ENCODE peak calls at places on chromosomes 11 and 22, in six cellular contexts. One of them, this sample, is unnamed.

GRCh38 chr11:96102664-96103068 is 178.8 kb upstream of the MTMR2 start:
- DNase-seq in psoas muscle: no peak
- DNase-seq in OCI-LY7: no peak
- DNase-seq in GM23248: peak; percentile 73
- DNase-seq in right lobe of liver: no peak
- DNase-seq in IMR-90: peak; percentile 68
- DNase-seq in this sample: no peak

GRCh38 chr11:67027943-67028542 is 5.1 kb downstream of the SYT12 start:
- DNase-seq in psoas muscle: no peak
- DNase-seq in OCI-LY7: peak; percentile 73
- DNase-seq in GM23248: no peak
- DNase-seq in right lobe of liver: no peak
- DNase-seq in IMR-90: no peak
- DNase-seq in this sample: no peak

GRCh38 chr11:117217685-117218084 is 14.2 kb downstream of the PCSK7 start:
- DNase-seq in psoas muscle: no peak
- DNase-seq in OCI-LY7: no peak
- DNase-seq in GM23248: no peak
- DNase-seq in right lobe of liver: peak; percentile 29
- DNase-seq in IMR-90: no peak
- DNase-seq in this sample: no peak

GRCh38 chr11:73158356-73159051 is 16.4 kb upstream of the FCHSD2 start:
- DNase-seq in psoas muscle: no peak
- DNase-seq in OCI-LY7: peak; percentile 16
- DNase-seq in GM23248: no peak
- DNase-seq in right lobe of liver: no peak
- DNase-seq in IMR-90: peak; percentile 90
- DNase-seq in this sample: no peak

GRCh38 chr11:15970506-15971214 is 385.7 kb downstream of the SOX6 start:
- DNase-seq in psoas muscle: no peak
- DNase-seq in OCI-LY7: no peak
- DNase-seq in GM23248: no peak
- DNase-seq in right lobe of liver: no peak
- DNase-seq in IMR-90: no peak
- DNase-seq in this sample: no peak

GRCh38 chr22:19105867-19106802 is 16.1 kb downstream of the DGCR2 start:
- DNase-seq in psoas muscle: no peak
- DNase-seq in OCI-LY7: peak; percentile 55
- DNase-seq in GM23248: no peak
- DNase-seq in right lobe of liver: no peak
- DNase-seq in IMR-90: no peak
- DNase-seq in this sample: no peak

GRCh38 chr11:11416917-11417316 is 63.9 kb upstream of the CSNK2A3 start:
- DNase-seq in psoas muscle: no peak
- DNase-seq in OCI-LY7: no peak
- DNase-seq in GM23248: peak; percentile 89
- DNase-seq in right lobe of liver: no peak
- DNase-seq in IMR-90: peak; percentile 65
- DNase-seq in this sample: no peak

GRCh38 chr11:19868281-19868821 is 155.7 kb downstream of the NAV2 start:
- DNase-seq in psoas muscle: peak; percentile 73
- DNase-seq in OCI-LY7: no peak
- DNase-seq in GM23248: peak; percentile 93
- DNase-seq in right lobe of liver: no peak
- DNase-seq in IMR-90: peak; percentile 65
- DNase-seq in this sample: no peak

GRCh38 chr11:130314184-130314748 is 451 bp downstream of the ZBTB44 start:
- DNase-seq in psoas muscle: peak; percentile 81
- DNase-seq in OCI-LY7: peak; percentile 75
- DNase-seq in GM23248: peak; percentile 73
- DNase-seq in right lobe of liver: peak; percentile 87
- DNase-seq in IMR-90: peak; percentile 1
- DNase-seq in this sample: peak; percentile 68

GRCh38 chr11:60864856-60865513 is 2.4 kb upstream of the ZP1 start:
- DNase-seq in psoas muscle: peak; percentile 20
- DNase-seq in OCI-LY7: no peak
- DNase-seq in GM23248: no peak
- DNase-seq in right lobe of liver: no peak
- DNase-seq in IMR-90: no peak
- DNase-seq in this sample: no peak

GRCh38 chr22:49322861-49323622 is 504.6 kb downstream of the BRD1 start:
- DNase-seq in psoas muscle: peak; percentile 19
- DNase-seq in OCI-LY7: no peak
- DNase-seq in GM23248: no peak
- DNase-seq in right lobe of liver: no peak
- DNase-seq in IMR-90: no peak
- DNase-seq in this sample: no peak

GRCh38 chr22:48972979-48973693 is 854.5 kb downstream of the BRD1 start:
- DNase-seq in psoas muscle: no peak
- DNase-seq in OCI-LY7: no peak
- DNase-seq in GM23248: no peak
- DNase-seq in right lobe of liver: no peak
- DNase-seq in IMR-90: no peak
- DNase-seq in this sample: no peak

GRCh38 chr11:87213444-87213843 is 175.7 kb downstream of the TMEM135 start:
- DNase-seq in psoas muscle: no peak
- DNase-seq in OCI-LY7: no peak
- DNase-seq in GM23248: no peak
- DNase-seq in right lobe of liver: no peak
- DNase-seq in IMR-90: no peak
- DNase-seq in this sample: no peak

GRCh38 chr11:32312865-32313403 is 122.4 kb downstream of the WT1 start:
- DNase-seq in psoas muscle: no peak
- DNase-seq in OCI-LY7: peak; percentile 24
- DNase-seq in GM23248: peak; percentile 92
- DNase-seq in right lobe of liver: no peak
- DNase-seq in IMR-90: peak; percentile 52
- DNase-seq in this sample: no peak

GRCh38 chr11:123628936-123629683 is 25.3 kb downstream of the SCN3B start:
- DNase-seq in psoas muscle: peak; percentile 70
- DNase-seq in OCI-LY7: no peak
- DNase-seq in GM23248: peak; percentile 80
- DNase-seq in right lobe of liver: peak; percentile 55
- DNase-seq in IMR-90: peak; percentile 84
- DNase-seq in this sample: no peak

GRCh38 chr22:28019360-28019759 is 100.3 kb upstream of the PITPNB start:
- DNase-seq in psoas muscle: peak; percentile 93
- DNase-seq in OCI-LY7: no peak
- DNase-seq in GM23248: peak; percentile 67
- DNase-seq in right lobe of liver: peak; percentile 31
- DNase-seq in IMR-90: no peak
- DNase-seq in this sample: no peak

GRCh38 chr11:95337175-95337957 is 106.4 kb upstream of the SESN3 start:
- DNase-seq in psoas muscle: peak; percentile 79
- DNase-seq in OCI-LY7: no peak
- DNase-seq in GM23248: peak; percentile 70
- DNase-seq in right lobe of liver: peak; percentile 59
- DNase-seq in IMR-90: peak; percentile 33
- DNase-seq in this sample: no peak

GRCh38 chr22:29811377-29811776 is 26.7 kb downstream of the ASCC2 start:
- DNase-seq in psoas muscle: no peak
- DNase-seq in OCI-LY7: no peak
- DNase-seq in GM23248: no peak
- DNase-seq in right lobe of liver: peak; percentile 87
- DNase-seq in IMR-90: no peak
- DNase-seq in this sample: no peak

GRCh38 chr11:120674537-120674936 is 163.0 kb downstream of the GRIK4 start:
- DNase-seq in psoas muscle: no peak
- DNase-seq in OCI-LY7: no peak
- DNase-seq in GM23248: no peak
- DNase-seq in right lobe of liver: no peak
- DNase-seq in IMR-90: peak; percentile 22
- DNase-seq in this sample: no peak

GRCh38 chr22:21064917-21065864 is 19.4 kb downstream of the LRRC74B start:
- DNase-seq in psoas muscle: no peak
- DNase-seq in OCI-LY7: no peak
- DNase-seq in GM23248: no peak
- DNase-seq in right lobe of liver: peak; percentile 23
- DNase-seq in IMR-90: no peak
- DNase-seq in this sample: no peak

GRCh38 chr11:17906436-17906835 is 106.4 kb downstream of the SERGEF start:
- DNase-seq in psoas muscle: no peak
- DNase-seq in OCI-LY7: peak; percentile 9
- DNase-seq in GM23248: no peak
- DNase-seq in right lobe of liver: no peak
- DNase-seq in IMR-90: no peak
- DNase-seq in this sample: no peak

GRCh38 chr22:39253427-39254070 is 8.8 kb upstream of the PDGFB start:
- DNase-seq in psoas muscle: peak; percentile 87
- DNase-seq in OCI-LY7: no peak
- DNase-seq in GM23248: peak; percentile 95
- DNase-seq in right lobe of liver: no peak
- DNase-seq in IMR-90: peak; percentile 89
- DNase-seq in this sample: peak; percentile 88

GRCh38 chr22:30079952-30080533 is at the start of gene HORMAD2:
- DNase-seq in psoas muscle: no peak
- DNase-seq in OCI-LY7: no peak
- DNase-seq in GM23248: peak; percentile 50
- DNase-seq in right lobe of liver: peak; percentile 89
- DNase-seq in IMR-90: no peak
- DNase-seq in this sample: no peak

DNA sequence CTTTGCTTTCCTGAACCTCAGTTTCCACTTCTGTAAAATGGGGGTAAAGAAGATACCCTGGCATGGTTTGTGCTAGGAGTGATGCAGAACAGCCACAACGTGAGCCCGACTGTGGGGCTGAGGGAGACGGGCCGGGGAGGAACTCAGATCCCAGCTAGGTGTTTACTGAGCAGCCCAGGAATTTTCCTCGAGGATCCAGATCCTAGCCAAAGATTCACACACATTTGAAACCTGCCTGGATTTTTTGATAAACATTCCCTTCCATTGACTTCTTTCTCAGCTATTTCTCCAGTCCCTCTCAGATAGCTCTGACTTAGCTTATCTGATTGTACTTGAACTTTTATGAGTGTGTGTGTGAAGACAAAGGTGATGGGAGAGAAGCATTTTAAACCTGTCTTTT is 98.0 kb downstream of the KIAA1671 start:
- DNase-seq in psoas muscle: no peak
- DNase-seq in OCI-LY7: no peak
- DNase-seq in GM23248: no peak
- DNase-seq in right lobe of liver: no peak
- DNase-seq in IMR-90: no peak
- DNase-seq in this sample: no peak
- H3K27ac ChIP-seq in psoas muscle: no peak overlapping the region
- H3K27ac ChIP-seq in OCI-LY7: no peak overlapping the region
- H3K27ac ChIP-seq in GM23248: no peak overlapping the region
- H3K27ac ChIP-seq in right lobe of liver: no peak overlapping the region
- H3K27ac ChIP-seq in IMR-90: no peak overlapping the region
- H3K27ac ChIP-seq in this sample: no peak overlapping the region

GRCh38 chr11:63888170-63889086 is 28.5 kb downstream of the RCOR2 start:
- DNase-seq in psoas muscle: peak; percentile 71
- DNase-seq in OCI-LY7: peak; percentile 82
- DNase-seq in GM23248: peak; percentile 78
- DNase-seq in right lobe of liver: peak; percentile 84
- DNase-seq in IMR-90: peak; percentile 52
- DNase-seq in this sample: peak; percentile 86

GRCh38 chr11:63880031-63880841 is 36.7 kb downstream of the RCOR2 start:
- DNase-seq in psoas muscle: no peak
- DNase-seq in OCI-LY7: no peak
- DNase-seq in GM23248: peak; percentile 82
- DNase-seq in right lobe of liver: no peak
- DNase-seq in IMR-90: peak; percentile 82
- DNase-seq in this sample: no peak

GRCh38 chr11:63887600-63887999 is 29.4 kb downstream of the RCOR2 start:
- DNase-seq in psoas muscle: no peak
- DNase-seq in OCI-LY7: no peak
- DNase-seq in GM23248: no peak
- DNase-seq in right lobe of liver: no peak
- DNase-seq in IMR-90: no peak
- DNase-seq in this sample: no peak

GRCh38 chr11:63882555-63883242 is 34.3 kb downstream of the RCOR2 start:
- DNase-seq in psoas muscle: no peak
- DNase-seq in OCI-LY7: no peak
- DNase-seq in GM23248: no peak
- DNase-seq in right lobe of liver: no peak
- DNase-seq in IMR-90: no peak
- DNase-seq in this sample: no peak

DNA sequence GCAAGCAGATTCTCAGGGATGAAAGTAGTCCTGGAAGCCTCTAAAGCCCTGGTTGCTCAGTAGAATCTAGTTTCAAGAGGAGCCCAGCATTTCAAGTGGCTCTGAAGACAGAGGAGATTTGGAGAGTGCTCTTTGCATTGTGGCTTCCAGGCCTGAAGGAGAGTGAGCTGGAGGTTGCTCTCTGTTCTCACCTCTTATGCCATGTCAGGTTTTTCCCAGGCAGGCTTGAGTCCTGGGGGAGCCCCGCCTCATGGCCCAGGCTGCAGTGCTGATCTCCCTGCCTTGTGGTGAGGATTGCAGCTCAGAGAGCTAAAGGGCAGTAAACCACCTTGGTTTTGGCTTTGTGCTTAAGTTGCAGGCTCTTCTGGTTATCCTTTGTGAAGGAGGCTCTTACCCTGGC is 32.8 kb downstream of the RCOR2 start:
- DNase-seq in psoas muscle: no peak
- DNase-seq in OCI-LY7: no peak
- DNase-seq in GM23248: no peak
- DNase-seq in right lobe of liver: no peak
- DNase-seq in IMR-90: no peak
- DNase-seq in this sample: no peak
- H3K4me1 ChIP-seq in psoas muscle: peaks cover 19% of the 10 kb centered on the region
- H3K4me1 ChIP-seq in OCI-LY7: peaks cover 28% of the 10 kb centered on the region
- H3K4me1 ChIP-seq in GM23248: peaks cover 36% of the 10 kb centered on the region
- H3K4me1 ChIP-seq in right lobe of liver: peaks cover 4% of the 10 kb centered on the region
- H3K4me1 ChIP-seq in IMR-90: peaks cover 24% of the 10 kb centered on the region
- H3K4me1 ChIP-seq in this sample: peaks cover 15% of the 10 kb centered on the region

GRCh38 chr11:35971841-35972422 is 28.1 kb downstream of the LDLRAD3 start:
- DNase-seq in psoas muscle: no peak
- DNase-seq in OCI-LY7: no peak
- DNase-seq in GM23248: no peak
- DNase-seq in right lobe of liver: no peak
- DNase-seq in IMR-90: no peak
- DNase-seq in this sample: no peak
- H3K27ac ChIP-seq in psoas muscle: no peak overlapping the region
- H3K27ac ChIP-seq in OCI-LY7: no peak overlapping the region
- H3K27ac ChIP-seq in GM23248: no peak overlapping the region
- H3K27ac ChIP-seq in right lobe of liver: no peak overlapping the region
- H3K27ac ChIP-seq in IMR-90: no peak overlapping the region
- H3K27ac ChIP-seq in this sample: no peak overlapping the region

GRCh38 chr22:33274214-33274828 is 216.1 kb upstream of the SYN3 start:
- DNase-seq in psoas muscle: no peak
- DNase-seq in OCI-LY7: peak; percentile 87
- DNase-seq in GM23248: peak; percentile 36
- DNase-seq in right lobe of liver: no peak
- DNase-seq in IMR-90: no peak
- DNase-seq in this sample: no peak

GRCh38 chr22:33272866-33273265 is 214.7 kb upstream of the SYN3 start:
- DNase-seq in psoas muscle: no peak
- DNase-seq in OCI-LY7: peak; percentile 73
- DNase-seq in GM23248: no peak
- DNase-seq in right lobe of liver: no peak
- DNase-seq in IMR-90: no peak
- DNase-seq in this sample: no peak

GRCh38 chr22:33271390-33272161 is 213.4 kb upstream of the SYN3 start:
- DNase-seq in psoas muscle: peak; percentile 70
- DNase-seq in OCI-LY7: peak; percentile 99
- DNase-seq in GM23248: peak; percentile 14
- DNase-seq in right lobe of liver: peak; percentile 90
- DNase-seq in IMR-90: peak; percentile 13
- DNase-seq in this sample: peak; percentile 74

GRCh38 chr22:33270596-33270995 is 212.4 kb upstream of the SYN3 start:
- DNase-seq in psoas muscle: no peak
- DNase-seq in OCI-LY7: peak; percentile 33
- DNase-seq in GM23248: no peak
- DNase-seq in right lobe of liver: no peak
- DNase-seq in IMR-90: no peak
- DNase-seq in this sample: no peak

GRCh38 chr22:33272180-33272579 is 214.0 kb upstream of the SYN3 start:
- DNase-seq in psoas muscle: no peak
- DNase-seq in OCI-LY7: no peak
- DNase-seq in GM23248: no peak
- DNase-seq in right lobe of liver: no peak
- DNase-seq in IMR-90: no peak
- DNase-seq in this sample: peak; percentile 50
- H3K4me1 ChIP-seq in psoas muscle: peaks cover 24% of the 10 kb centered on the region
- H3K4me1 ChIP-seq in OCI-LY7: peaks cover 74% of the 10 kb centered on the region
- H3K4me1 ChIP-seq in GM23248: no peaks in the 10 kb centered on the region
- H3K4me1 ChIP-seq in right lobe of liver: peaks cover 49% of the 10 kb centered on the region
- H3K4me1 ChIP-seq in IMR-90: no peaks in the 10 kb centered on the region
- H3K4me1 ChIP-seq in this sample: peaks cover 11% of the 10 kb centered on the region